ENCODE peak calls at places on chromosome 20, in four cellular contexts. X, U, I and Z are unnamed samples.
A peak's percentile ranks its signal among the peaks of the same experiment; 100 is the strongest.

GRCh38 chr20:48830826-48831318 is 3.1 kb upstream of the PREX1 start:
- DNase-seq in X (no peak), U (no peak), I (no peak), Z (no peak)

GRCh38 chr20:9150632-9151031 is 81.7 kb downstream of the PLCB4 start:
- DNase-seq in U (no peak), X (no peak), I (no peak), Z (no peak)

GRCh38 chr20:46681032-46681854 is 8.0 kb downstream of the TP53RK start:
- DNase-seq in I (peak; percentile 71), X (peak; percentile 49), U (peak; percentile 60), Z (peak; percentile 67)

GRCh38 chr20:21708738-21709534 is 3.5 kb downstream of the PAX1 start:
- DNase-seq in I (no peak), X (no peak), U (no peak), Z (no peak)

GRCh38 chr20:6000851-6001250 is 50.4 kb downstream of the MCM8 start:
- DNase-seq in I (no peak), X (no peak), U (no peak), Z (no peak)

GRCh38 chr20:5480824-5481600 is 164.3 kb upstream of the PROKR2 start:
- DNase-seq in X (no peak), U (no peak), I (no peak), Z (no peak)

GRCh38 chr20:61761453-61762207 is 304.1 kb downstream of the TAF4 start:
- DNase-seq in U (no peak), X (no peak), I (no peak), Z (no peak)

GRCh38 chr20:49593441-49594142 is 25.7 kb upstream of the PTGIS start:
- DNase-seq in U (no peak), X (no peak), I (no peak), Z (peak; percentile 26)

GRCh38 chr20:15789083-15789482 is 784.2 kb downstream of the KIF16B start:
- DNase-seq in I (no peak), X (no peak), U (no peak), Z (no peak)

GRCh38 chr20:1324598-1325172 is 4.3 kb downstream of the SDCBP2 start:
- DNase-seq in X (peak; percentile 37), I (no peak), U (peak; percentile 91), Z (no peak)

GRCh38 chr20:10660661-10661060 is 13.1 kb downstream of the JAG1 start:
- DNase-seq in I (no peak), X (no peak), U (no peak), Z (no peak)

GRCh38 chr20:10658051-10658823 is 15.6 kb downstream of the JAG1 start:
- DNase-seq in X (no peak), I (no peak), U (no peak), Z (no peak)

GRCh38 chr20:10661261-10661660 is 12.5 kb downstream of the JAG1 start:
- DNase-seq in I (no peak), X (no peak), U (no peak), Z (no peak)

GRCh38 chr20:10659651-10660601 is 13.9 kb downstream of the JAG1 start:
- DNase-seq in I (no peak), X (no peak), U (no peak), Z (no peak)

GRCh38 chr20:10658876-10659632 is 14.7 kb downstream of the JAG1 start:
- DNase-seq in X (no peak), I (no peak), U (no peak), Z (no peak)
- TF ChIP-seq CTCF in X (no peak), I (no peak), U (no peak), Z (no peak)

DNA sequence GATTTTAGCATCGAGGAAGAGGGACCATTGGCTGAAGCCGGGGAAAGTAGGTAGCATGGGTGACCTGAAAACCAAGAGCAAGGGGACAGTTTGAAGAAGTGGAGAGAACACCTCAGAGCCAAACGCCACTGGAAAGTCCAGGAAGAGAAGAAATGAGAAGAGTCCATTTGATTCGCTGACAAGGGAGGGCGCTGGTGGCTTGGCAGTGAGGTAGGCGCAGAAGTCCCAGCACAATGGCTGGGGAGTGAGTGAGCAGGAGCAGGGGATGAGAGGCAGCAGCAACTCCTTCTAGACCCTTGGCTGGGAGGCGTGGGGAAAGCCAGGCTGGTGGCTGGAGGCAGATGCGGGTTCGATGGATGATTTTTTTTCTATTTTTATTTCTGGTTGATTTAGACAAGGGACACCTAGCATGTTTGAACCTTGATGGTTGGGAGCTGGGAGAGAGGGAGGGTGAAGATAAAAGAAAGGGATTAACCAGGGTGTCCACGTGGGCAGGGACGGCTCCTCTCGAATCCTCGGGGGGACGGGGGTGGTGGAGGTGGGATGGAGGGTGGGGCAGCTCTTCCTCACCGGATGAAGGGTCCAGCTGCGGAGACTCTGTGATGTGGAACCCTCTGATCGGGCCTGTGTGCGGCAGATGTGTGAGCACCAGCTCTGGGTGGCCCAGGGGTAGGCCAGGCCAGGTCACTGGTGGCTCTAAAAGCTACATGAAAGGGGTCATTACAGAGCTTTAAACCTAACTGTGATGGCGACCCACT is 164.2 kb downstream of the NFATC2 start:
- DNase-seq in I (no peak), U (no peak), X (no peak), Z (no peak)
- TF ChIP-seq CTCF in I (no peak), U (peak; percentile 8), X (no peak), Z (no peak)

GRCh38 chr20:36213362-36213761 is 22.9 kb upstream of the AAR2 start:
- DNase-seq in X (no peak), I (no peak), U (no peak), Z (no peak)

GRCh38 chr20:36217226-36217625 is 19.1 kb upstream of the AAR2 start:
- DNase-seq in U (no peak), I (no peak), X (no peak), Z (no peak)

GRCh38 chr20:36216314-36217025 is 19.8 kb upstream of the AAR2 start:
- DNase-seq in U (no peak), I (no peak), X (no peak), Z (no peak)

GRCh38 chr20:36215778-36216177 is 20.5 kb upstream of the AAR2 start:
- DNase-seq in X (no peak), U (no peak), I (no peak), Z (no peak)

DNA sequence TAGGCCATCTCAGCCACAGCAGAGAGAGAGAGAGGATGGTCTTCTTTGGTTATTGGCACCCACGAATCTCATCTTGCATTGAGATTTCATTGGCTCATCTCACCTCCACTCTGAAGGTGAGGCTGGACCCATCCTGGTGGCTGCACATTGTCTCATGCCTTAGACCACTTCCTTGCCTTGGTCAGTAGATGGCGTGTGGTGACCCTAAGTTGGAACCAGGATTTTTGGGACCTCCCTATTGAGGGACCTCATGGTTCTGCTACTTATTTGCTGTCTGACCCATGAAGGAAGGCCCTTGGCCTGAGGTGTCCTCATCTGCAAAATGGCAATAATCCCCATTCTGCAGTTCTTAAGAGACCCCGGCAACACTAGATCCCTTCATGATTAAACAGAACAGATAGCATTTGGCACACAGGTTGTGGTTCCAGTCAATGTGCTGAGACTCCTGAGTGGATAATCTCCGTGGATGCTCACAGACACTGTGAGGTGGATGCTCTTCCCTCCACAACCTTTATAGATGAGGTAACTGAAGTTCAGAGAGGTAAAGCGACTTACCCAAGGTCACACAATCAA is 21.5 kb upstream of the AAR2 start:
- DNase-seq in I (no peak), X (no peak), U (peak; percentile 40), Z (peak; percentile 11)
- TF ChIP-seq CTCF in I (peak; percentile 38), X (no peak), U (peak; percentile 72), Z (peak; percentile 72)

DNA sequence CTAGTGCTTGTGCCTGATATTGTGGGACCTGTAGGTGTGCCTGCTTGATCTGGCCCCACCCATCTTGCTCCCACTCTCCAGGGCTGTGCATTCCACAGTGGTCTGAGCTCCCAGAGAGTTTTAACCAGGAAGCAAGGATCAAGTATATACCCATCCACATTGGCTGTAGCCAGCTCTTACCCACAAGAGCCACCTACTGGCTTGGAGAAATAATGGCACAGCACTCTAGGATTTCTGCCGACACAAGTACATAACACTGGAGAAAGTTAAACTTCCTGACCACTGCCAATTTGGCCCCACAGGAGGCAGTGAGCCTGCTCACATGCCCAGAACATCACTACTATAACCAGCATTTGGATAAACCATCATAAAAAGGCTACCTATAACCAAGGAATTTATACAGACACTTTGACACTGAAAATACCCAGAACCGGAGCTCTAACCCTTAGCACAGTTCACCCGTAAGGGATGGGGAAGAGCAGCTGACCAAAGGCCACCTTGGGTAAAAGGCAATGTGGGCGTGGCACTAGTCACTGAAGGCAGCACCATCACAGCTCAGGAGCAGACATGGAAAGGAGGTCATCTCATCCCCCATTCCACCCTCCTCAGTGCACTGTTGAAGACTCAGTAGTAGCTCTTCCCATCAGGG is 440.4 kb downstream of the BTBD3 start:
- DNase-seq in X (no peak), U (peak; percentile 15), I (no peak), Z (no peak)
- TF ChIP-seq CTCF in X (no peak), U (peak; percentile 11), I (peak; percentile 23), Z (peak; percentile 29)

GRCh38 chr20:63477061-63477616 is 4.7 kb upstream of the KCNQ2 start:
- DNase-seq in X (no peak), I (no peak), U (no peak), Z (no peak)

GRCh38 chr20:63477944-63478343 is 5.5 kb upstream of the KCNQ2 start:
- DNase-seq in U (no peak), I (no peak), X (no peak), Z (no peak)

GRCh38 chr20:63481503-63481902 is 9.0 kb upstream of the KCNQ2 start:
- DNase-seq in U (no peak), I (no peak), X (no peak), Z (no peak)

GRCh38 chr20:63475209-63475608 is 2.8 kb upstream of the KCNQ2 start:
- DNase-seq in X (no peak), I (no peak), U (peak; percentile 13), Z (peak; percentile 37)

DNA sequence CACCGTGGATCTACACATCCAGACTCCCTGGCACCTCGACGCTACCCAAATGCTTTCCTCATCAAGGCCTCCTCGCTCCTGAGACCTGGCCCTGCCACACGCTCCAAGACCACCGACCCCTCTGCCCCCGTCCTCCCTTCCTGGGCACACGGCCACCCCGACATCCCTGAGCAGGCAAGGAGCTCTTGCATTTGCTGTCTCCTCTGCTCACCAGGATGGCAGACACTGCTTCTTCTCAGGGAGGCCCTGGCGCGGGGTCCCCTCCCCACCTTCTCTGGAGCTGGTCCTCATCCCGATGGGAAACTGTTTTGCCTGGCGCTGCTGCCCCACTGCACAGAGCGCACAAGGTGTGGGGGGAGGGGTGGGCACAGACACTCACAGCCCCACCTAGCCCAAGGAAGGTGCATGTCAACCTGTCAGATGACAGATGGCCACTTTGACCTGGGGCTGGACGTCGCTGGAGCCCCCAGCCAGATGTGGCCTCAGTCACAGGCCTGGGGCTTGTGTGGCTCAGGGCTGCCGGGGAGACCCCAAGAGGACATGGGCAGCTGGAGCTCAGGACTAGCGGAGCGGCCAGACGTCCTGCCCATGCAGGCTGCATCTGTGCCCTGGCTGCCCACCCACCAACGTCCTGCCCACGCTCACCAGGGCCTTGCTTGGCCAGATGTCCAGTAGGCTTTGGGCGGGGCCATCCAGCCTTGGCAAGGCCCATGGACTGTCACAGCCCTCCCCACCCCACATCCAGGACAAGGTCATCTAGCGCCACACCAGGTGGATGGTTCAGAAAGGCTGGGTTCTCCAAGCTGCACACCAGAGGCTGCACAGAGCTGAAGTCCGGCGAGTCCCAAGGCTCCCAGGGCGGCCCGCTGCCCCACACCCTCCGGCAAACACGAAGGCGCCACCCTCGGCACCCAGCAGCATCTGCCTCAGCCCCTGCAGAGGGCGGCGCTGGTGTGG is 6.2 kb upstream of the KCNQ2 start:
- DNase-seq in U (no peak), I (no peak), X (no peak), Z (no peak)
- TF ChIP-seq CTCF in U (no peak), I (no peak), X (no peak), Z (no peak)

GRCh38 chr20:57622579-57623381 is 2.6 kb upstream of the ZBP1 start:
- DNase-seq in X (no peak), I (no peak), U (peak; percentile 62), Z (peak; percentile 68)
- TF ChIP-seq CTCF in X (peak; percentile 49), I (peak; percentile 34), U (peak; percentile 69), Z (peak; percentile 79)